ENCODE peak calls at places on chromosomes 11 and 22, in five cellular contexts. One of them, this sample, is unnamed.

GRCh38 chr22:45966320-45966891 is 10.6 kb downstream of the WNT7B start:
- DNase-seq in endothelial cell: no peak
- DNase-seq in nephron progenitor cell: no peak
- DNase-seq in cardiac muscle cell: no peak
- DNase-seq in CD14-positive monocyte: no peak
- DNase-seq in this sample: no peak

GRCh38 chr11:32420937-32421532 is 14.3 kb downstream of the WT1 start:
- DNase-seq in endothelial cell: peak; percentile 22
- DNase-seq in nephron progenitor cell: no peak
- DNase-seq in cardiac muscle cell: no peak
- DNase-seq in CD14-positive monocyte: no peak
- DNase-seq in this sample: peak; percentile 76

GRCh38 chr11:102135256-102135655 is 25.0 kb downstream of the YAP1 start:
- DNase-seq in endothelial cell: no peak
- DNase-seq in nephron progenitor cell: no peak
- DNase-seq in cardiac muscle cell: no peak
- DNase-seq in CD14-positive monocyte: no peak
- DNase-seq in this sample: no peak

GRCh38 chr22:45239378-45240136 is 1.1 kb downstream of the KIAA0930 start:
- DNase-seq in endothelial cell: no peak
- DNase-seq in nephron progenitor cell: no peak
- DNase-seq in cardiac muscle cell: no peak
- DNase-seq in CD14-positive monocyte: no peak
- DNase-seq in this sample: no peak

GRCh38 chr22:43404673-43405385 is 7.0 kb upstream of the MPPED1 start:
- DNase-seq in endothelial cell: no peak
- DNase-seq in nephron progenitor cell: no peak
- DNase-seq in cardiac muscle cell: no peak
- DNase-seq in CD14-positive monocyte: no peak
- DNase-seq in this sample: no peak

GRCh38 chr11:60915250-60915914 is 1.4 kb downstream of the TMEM109 start:
- DNase-seq in endothelial cell: peak; percentile 59
- DNase-seq in nephron progenitor cell: peak; percentile 57
- DNase-seq in cardiac muscle cell: peak; percentile 64
- DNase-seq in CD14-positive monocyte: peak; percentile 73
- DNase-seq in this sample: peak; percentile 89

GRCh38 chr22:49352361-49353169 is 475.1 kb downstream of the BRD1 start:
- DNase-seq in endothelial cell: no peak
- DNase-seq in nephron progenitor cell: no peak
- DNase-seq in cardiac muscle cell: no peak
- DNase-seq in CD14-positive monocyte: no peak
- DNase-seq in this sample: peak; percentile 56

GRCh38 chr11:12941671-12942070 is 67.4 kb upstream of the RASSF10 start:
- DNase-seq in endothelial cell: no peak
- DNase-seq in nephron progenitor cell: no peak
- DNase-seq in cardiac muscle cell: no peak
- DNase-seq in CD14-positive monocyte: no peak
- DNase-seq in this sample: no peak

GRCh38 chr22:31681625-31682345 is 19.8 kb upstream of the PISD start:
- DNase-seq in endothelial cell: no peak
- DNase-seq in nephron progenitor cell: no peak
- DNase-seq in cardiac muscle cell: no peak
- DNase-seq in CD14-positive monocyte: no peak
- DNase-seq in this sample: no peak

GRCh38 chr11:120344302-120345004 is 8.2 kb downstream of the ARHGEF12 start:
- DNase-seq in endothelial cell: no peak
- DNase-seq in nephron progenitor cell: no peak
- DNase-seq in cardiac muscle cell: no peak
- DNase-seq in CD14-positive monocyte: no peak
- DNase-seq in this sample: peak; percentile 64

GRCh38 chr11:80960331-80961095 is 1519.7 kb upstream of the TENM4 start:
- DNase-seq in endothelial cell: no peak
- DNase-seq in nephron progenitor cell: no peak
- DNase-seq in cardiac muscle cell: no peak
- DNase-seq in CD14-positive monocyte: no peak
- DNase-seq in this sample: no peak

GRCh38 chr11:84247931-84248330 is 961.8 kb upstream of the CCDC90B start:
- DNase-seq in endothelial cell: no peak
- DNase-seq in nephron progenitor cell: no peak
- DNase-seq in cardiac muscle cell: no peak
- DNase-seq in CD14-positive monocyte: no peak
- DNase-seq in this sample: no peak

GRCh38 chr11:104320091-104320490 is 156.1 kb upstream of the PDGFD start:
- DNase-seq in endothelial cell: no peak
- DNase-seq in nephron progenitor cell: no peak
- DNase-seq in cardiac muscle cell: no peak
- DNase-seq in CD14-positive monocyte: no peak
- DNase-seq in this sample: no peak

GRCh38 chr11:102780491-102780918 is at the start of gene MMP10:
- DNase-seq in endothelial cell: no peak
- DNase-seq in nephron progenitor cell: no peak
- DNase-seq in cardiac muscle cell: peak; percentile 19
- DNase-seq in CD14-positive monocyte: no peak
- DNase-seq in this sample: no peak

This sample was measured in activated effector memory CD4-positive, alpha-beta T cell treated with anti-CD3 and anti-CD28 coated beads, Interleukin-2, amount 50 U/mL, for 16 hours.